ENCODE peak calls at places on chromosomes 13 and 19, in six cellular contexts. B, Y, N, V, A and F are unnamed samples.
A peak's percentile ranks its signal among the peaks of the same experiment; 100 is the strongest.

GRCh38 chr19:4974855-4975469 is 6.0 kb downstream of the KDM4B start:
- DNase-seq in B (no peak), Y (no peak), N (no peak), V (no peak), A (no peak), F (no peak)

GRCh38 chr19:58085348-58085875 is 12.6 kb downstream of the ZSCAN18 start:
- DNase-seq in B (no peak), Y (no peak), N (no peak), V (no peak), A (no peak), F (no peak)

GRCh38 chr19:38395381-38396127 is 7.1 kb downstream of the SPRED3 start:
- DNase-seq in B (no peak), Y (no peak), N (no peak), V (no peak), A (no peak), F (no peak)

GRCh38 chr13:44331912-44332840 is 41.4 kb upstream of the SERP2 start:
- DNase-seq in B (no peak), Y (peak; percentile 59), N (no peak), V (no peak), A (no peak), F (no peak)

GRCh38 chr13:30868806-30869470 is 37.1 kb upstream of the MEDAG start:
- DNase-seq in B (no peak), Y (no peak), N (no peak), V (no peak), A (no peak), F (no peak)

GRCh38 chr19:4362871-4363545 is 19.6 kb downstream of the MPND start:
- DNase-seq in B (no peak), Y (no peak), N (no peak), V (no peak), A (no peak), F (no peak)

GRCh38 chr13:21086929-21087328 is 25.5 kb upstream of the LATS2 start:
- DNase-seq in B (no peak), Y (no peak), N (no peak), V (no peak), A (no peak), F (no peak)

GRCh38 chr13:23674795-23675640 is 104.8 kb downstream of the TNFRSF19 start:
- DNase-seq in B (no peak), Y (no peak), N (no peak), V (no peak), A (peak; percentile 44), F (no peak)

GRCh38 chr13:52925775-52926285 is 77.4 kb upstream of the PCDH8 start:
- DNase-seq in B (no peak), Y (no peak), N (no peak), V (no peak), A (no peak), F (no peak)

GRCh38 chr19:51460164-51460992 is 2.1 kb upstream of the SIGLEC8 start:
- DNase-seq in B (peak; percentile 56), Y (peak; percentile 9), N (no peak), V (no peak), A (peak; percentile 21), F (no peak)

GRCh38 chr19:18809149-18809978 is 18.3 kb upstream of the COMP start:
- DNase-seq in B (no peak), Y (no peak), N (no peak), V (no peak), A (no peak), F (no peak)

GRCh38 chr13:34223984-34224383 is 406.0 kb downstream of the RFC3 start:
- DNase-seq in B (no peak), Y (no peak), N (no peak), V (no peak), A (peak; percentile 6), F (no peak)

GRCh38 chr13:60369242-60369641 is 27.8 kb upstream of the TDRD3 start:
- DNase-seq in B (no peak), Y (no peak), N (no peak), V (no peak), A (no peak), F (no peak)

GRCh38 chr19:5048727-5049553 is 80.0 kb downstream of the KDM4B start:
- DNase-seq in B (peak; percentile 24), Y (peak; percentile 61), N (no peak), V (no peak), A (no peak), F (no peak)

GRCh38 chr19:56751078-56751489 is 79.5 kb upstream of the ZNF835 start:
- DNase-seq in B (no peak), Y (no peak), N (no peak), V (no peak), A (peak; percentile 56), F (no peak)

GRCh38 chr13:106348032-106348431 is 187.4 kb downstream of the EFNB2 start:
- DNase-seq in B (no peak), Y (peak; percentile 92), N (peak; percentile 64), V (no peak), A (no peak), F (no peak)

GRCh38 chr19:42352216-42352892 is 26.9 kb downstream of the MEGF8 start:
- DNase-seq in B (no peak), Y (no peak), N (no peak), V (no peak), A (no peak), F (no peak)

DNA sequence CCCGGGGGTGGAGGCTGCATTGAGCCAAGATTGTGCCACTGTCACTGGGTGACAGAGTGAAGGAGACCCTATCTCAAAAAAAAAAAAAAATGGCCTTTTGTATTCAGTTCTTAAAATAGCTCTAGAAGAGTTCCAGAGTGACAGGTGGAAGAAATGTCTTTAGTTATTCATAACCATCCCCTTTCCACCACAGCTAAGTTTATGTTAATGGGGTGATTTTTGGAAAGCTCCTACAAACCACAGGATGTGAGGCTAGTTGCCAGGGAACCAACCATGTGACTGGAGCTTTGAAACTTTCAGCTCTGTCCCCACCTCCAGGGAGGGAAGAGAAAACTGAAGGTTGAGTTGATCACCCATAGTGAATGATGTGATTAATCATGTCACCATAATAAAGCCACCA is 6.9 kb downstream of the ZNF490 start:
- DNase-seq in B (no peak), Y (no peak), N (no peak), V (no peak), A (no peak), F (peak; percentile 69)
- TF ChIP-seq POLR2A in B (no peak), Y (no peak), N (no peak), V (no peak), A (no peak), F (no peak)

GRCh38 chr19:45217193-45217956 is 27.8 kb downstream of the EXOC3L2 start:
- DNase-seq in B (no peak), Y (no peak), N (no peak), V (no peak), A (no peak), F (no peak)
- TF ChIP-seq EZH2 in B (no peak), Y (no peak), N (no peak), V (peak; percentile 94), A (peak; percentile 97), F (no peak)

GRCh38 chr19:1863638-1864479 is 480 bp upstream of the KLF16 start:
- DNase-seq in B (peak; percentile 84), Y (peak; percentile 89), N (peak; percentile 85), V (no peak), A (peak; percentile 85), F (peak; percentile 45)
- TF ChIP-seq POLR2A in B (peak; percentile 62), Y (peak; percentile 37), N (no peak), V (no peak), A (peak; percentile 45), F (peak; percentile 60)

GRCh38 chr19:28521614-28522544 is 691.1 kb downstream of the UQCRFS1 start:
- DNase-seq in B (no peak), Y (no peak), N (no peak), V (no peak), A (no peak), F (no peak)

GRCh38 chr19:28521169-28521568 is 691.8 kb downstream of the UQCRFS1 start:
- DNase-seq in B (no peak), Y (no peak), N (no peak), V (no peak), A (no peak), F (no peak)

GRCh38 chr19:28519950-28520861 is 692.7 kb downstream of the UQCRFS1 start:
- DNase-seq in B (no peak), Y (no peak), N (no peak), V (no peak), A (no peak), F (no peak)

GRCh38 chr19:28523619-28524018 is 689.3 kb downstream of the UQCRFS1 start:
- DNase-seq in B (no peak), Y (no peak), N (no peak), V (no peak), A (no peak), F (no peak)

DNA sequence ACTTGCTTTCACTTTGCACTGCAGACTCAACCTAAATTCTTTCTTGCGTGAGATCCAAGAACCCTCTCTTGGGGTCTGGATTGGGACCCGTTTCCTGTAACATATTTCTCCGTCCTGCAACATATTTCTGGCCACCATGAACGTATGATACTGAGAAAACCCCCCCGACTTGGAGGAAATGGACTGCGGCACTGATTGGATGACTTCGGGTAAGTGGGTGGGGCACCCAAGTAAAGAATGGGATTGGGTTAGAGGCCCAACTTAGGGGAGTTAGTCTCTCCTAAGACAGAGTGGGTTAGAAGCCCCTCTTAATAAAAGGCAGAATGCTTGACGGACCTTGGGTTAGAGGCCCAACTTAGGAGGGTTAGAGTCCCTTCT is 690.4 kb downstream of the UQCRFS1 start:
- DNase-seq in B (peak; percentile 66), Y (no peak), N (no peak), V (no peak), A (no peak), F (no peak)
- TF ChIP-seq EZH2 in B (no peak), Y (no peak), N (no peak), V (no peak), A (no peak), F (no peak)

DNA sequence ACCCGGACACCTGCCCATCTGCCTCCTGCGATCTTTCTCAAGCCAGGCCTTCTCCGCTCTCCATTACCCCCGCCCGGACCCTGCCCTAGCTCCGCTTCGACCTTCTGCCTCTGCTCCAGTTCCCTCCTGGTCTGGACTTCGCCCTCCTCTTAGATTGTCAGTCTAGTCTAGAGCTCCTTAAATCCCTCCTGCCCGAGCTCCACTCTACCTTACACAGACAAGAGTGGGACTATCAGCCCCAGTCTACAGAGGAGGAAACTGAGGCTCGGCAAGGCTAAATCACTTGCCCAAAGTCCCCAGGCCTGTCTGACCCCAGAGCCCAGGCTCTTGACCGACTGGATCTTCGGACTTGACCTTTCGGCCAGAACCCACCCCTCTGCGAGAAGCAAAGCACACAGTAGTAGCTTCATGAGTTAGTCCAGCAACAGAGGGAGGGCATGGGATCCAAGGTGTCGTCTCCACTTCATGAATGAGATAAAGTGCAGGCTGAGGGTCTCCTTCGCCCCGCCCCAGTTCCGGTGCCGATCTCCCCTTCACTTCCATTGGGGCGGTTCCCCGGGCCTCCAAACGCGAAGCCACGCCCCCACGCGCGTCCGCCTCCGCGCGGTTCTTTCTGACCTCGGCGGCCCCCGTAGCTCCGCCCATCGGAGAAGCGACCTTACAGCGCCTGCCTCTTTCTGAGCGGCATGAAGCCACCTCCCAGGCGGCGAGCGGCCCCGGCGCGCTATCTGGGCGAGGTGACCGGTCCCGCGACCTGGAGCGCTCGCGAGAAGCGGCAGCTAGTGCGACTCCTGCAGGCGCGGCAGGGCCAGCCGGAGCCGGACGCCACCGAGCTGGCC is at the start of gene SNAPC2:
- DNase-seq in B (peak; percentile 83), Y (peak; percentile 94), N (peak; percentile 92), V (peak; percentile 80), A (peak; percentile 89), F (peak; percentile 70)
- TF ChIP-seq POLR2A in B (peak; percentile 81), Y (peak; percentile 68), N (no peak), V (no peak), A (peak; percentile 40), F (peak; percentile 61)

GRCh38 chr13:27920677-27921420 is 1.0 kb downstream of the PDX1 start:
- DNase-seq in B (no peak), Y (no peak), N (no peak), V (no peak), A (no peak), F (no peak)
- TF ChIP-seq EZH2 in B (no peak), Y (peak; percentile 44), N (no peak), V (peak; percentile 96), A (peak; percentile 83), F (no peak)

GRCh38 chr19:44808463-44809371 is at the start of gene BCAM:
- DNase-seq in B (peak; percentile 98), Y (peak; percentile 49), N (no peak), V (no peak), A (peak; percentile 65), F (no peak)
- TF ChIP-seq POLR2A in B (no peak), Y (peak; percentile 68), N (peak; percentile 44), V (peak; percentile 50), A (no peak), F (no peak)